ENCODE peak calls at places on chromosome 6, in five cellular contexts. One of them, this sample, is unnamed.

GRCh38 chr6:38997128-38997761 is 51.3 kb upstream of the GLP1R start:
- DNase-seq in right lobe of liver: no peak
- DNase-seq in SW480: peak
- DNase-seq in Calu3: peak
- DNase-seq in fibroblast of pulmonary artery: peak
- DNase-seq in this sample: peak

GRCh38 chr6:37237789-37238188 is 19.8 kb upstream of the TBC1D22B start:
- DNase-seq in right lobe of liver: no peak
- DNase-seq in Calu3: no peak
- DNase-seq in fibroblast of pulmonary artery: no peak
- DNase-seq in SW480: no peak
- DNase-seq in this sample: no peak

GRCh38 chr6:16553531-16553930 is 207.7 kb downstream of the ATXN1 start:
- DNase-seq in right lobe of liver: no peak
- DNase-seq in Calu3: no peak
- DNase-seq in fibroblast of pulmonary artery: no peak
- DNase-seq in SW480: no peak
- DNase-seq in this sample: no peak

GRCh38 chr6:3297909-3298308 is 39.2 kb downstream of the PSMG4 start:
- DNase-seq in fibroblast of pulmonary artery: no peak
- DNase-seq in Calu3: no peak
- DNase-seq in SW480: no peak
- DNase-seq in right lobe of liver: no peak
- DNase-seq in this sample: no peak

GRCh38 chr6:38179300-38179699 is 359.8 kb downstream of the ZFAND3 start:
- DNase-seq in fibroblast of pulmonary artery: no peak
- DNase-seq in Calu3: no peak
- DNase-seq in right lobe of liver: no peak
- DNase-seq in SW480: no peak
- DNase-seq in this sample: no peak

GRCh38 chr6:148419430-148419829 is 76.8 kb downstream of the SASH1 start:
- DNase-seq in Calu3: no peak
- DNase-seq in right lobe of liver: no peak
- DNase-seq in SW480: no peak
- DNase-seq in fibroblast of pulmonary artery: no peak
- DNase-seq in this sample: no peak

GRCh38 chr6:41599015-41599835 is 39.0 kb upstream of the MDFI start:
- DNase-seq in Calu3: no peak
- DNase-seq in SW480: no peak
- DNase-seq in right lobe of liver: peak
- DNase-seq in fibroblast of pulmonary artery: no peak
- DNase-seq in this sample: no peak

GRCh38 chr6:47674673-47675072 is 23.7 kb upstream of the ADGRF4 start:
- DNase-seq in Calu3: no peak
- DNase-seq in fibroblast of pulmonary artery: no peak
- DNase-seq in right lobe of liver: no peak
- DNase-seq in SW480: no peak
- DNase-seq in this sample: no peak

GRCh38 chr6:13485923-13486557 is 1.4 kb downstream of the GFOD1 start:
- DNase-seq in right lobe of liver: peak
- DNase-seq in SW480: peak
- DNase-seq in fibroblast of pulmonary artery: peak
- DNase-seq in Calu3: peak
- DNase-seq in this sample: peak

GRCh38 chr6:30411515-30412207 is 66.7 kb downstream of the RPP21 start:
- DNase-seq in right lobe of liver: peak
- DNase-seq in fibroblast of pulmonary artery: peak
- DNase-seq in SW480: peak
- DNase-seq in Calu3: peak
- DNase-seq in this sample: peak

GRCh38 chr6:40440083-40440482 is 147.1 kb downstream of the LRFN2 start:
- DNase-seq in fibroblast of pulmonary artery: no peak
- DNase-seq in right lobe of liver: no peak
- DNase-seq in Calu3: no peak
- DNase-seq in SW480: no peak
- DNase-seq in this sample: no peak

GRCh38 chr6:147577466-147577865 is 69.0 kb downstream of the SAMD5 start:
- DNase-seq in right lobe of liver: no peak
- DNase-seq in fibroblast of pulmonary artery: no peak
- DNase-seq in SW480: no peak
- DNase-seq in Calu3: no peak
- DNase-seq in this sample: no peak

GRCh38 chr6:34391711-34392496 is 565 bp downstream of the NUDT3 start:
- DNase-seq in SW480: peak
- DNase-seq in fibroblast of pulmonary artery: peak
- DNase-seq in Calu3: peak
- DNase-seq in right lobe of liver: peak
- DNase-seq in this sample: peak

GRCh38 chr6:54695815-54696214 is 150.8 kb upstream of the FAM83B start:
- DNase-seq in Calu3: no peak
- DNase-seq in right lobe of liver: no peak
- DNase-seq in fibroblast of pulmonary artery: no peak
- DNase-seq in SW480: no peak
- DNase-seq in this sample: no peak

GRCh38 chr6:130560231-130560630 is 194.4 kb downstream of the TMEM200A start:
- DNase-seq in Calu3: no peak
- DNase-seq in SW480: no peak
- DNase-seq in fibroblast of pulmonary artery: no peak
- DNase-seq in right lobe of liver: no peak
- DNase-seq in this sample: peak

GRCh38 chr6:24517659-24518538 is 23.1 kb downstream of the ALDH5A1 start:
- DNase-seq in Calu3: no peak
- DNase-seq in SW480: no peak
- DNase-seq in fibroblast of pulmonary artery: no peak
- DNase-seq in right lobe of liver: no peak
- DNase-seq in this sample: no peak

GRCh38 chr6:22877946-22878705 is 308.8 kb downstream of the HDGFL1 start:
- DNase-seq in fibroblast of pulmonary artery: peak
- DNase-seq in SW480: peak
- DNase-seq in Calu3: no peak
- DNase-seq in right lobe of liver: no peak
- DNase-seq in this sample: peak

GRCh38 chr6:8215631-8216030 is 113.3 kb upstream of the EEF1E1 start:
- DNase-seq in Calu3: no peak
- DNase-seq in right lobe of liver: no peak
- DNase-seq in fibroblast of pulmonary artery: peak
- DNase-seq in SW480: no peak
- DNase-seq in this sample: peak

GRCh38 chr6:133202610-133203343 is 38.4 kb upstream of the EYA4 start:
- DNase-seq in SW480: no peak
- DNase-seq in Calu3: no peak
- DNase-seq in right lobe of liver: no peak
- DNase-seq in fibroblast of pulmonary artery: peak
- DNase-seq in this sample: no peak

GRCh38 chr6:165662041-165662491 is 975 bp downstream of the PDE10A start:
- DNase-seq in right lobe of liver: no peak
- DNase-seq in SW480: no peak
- DNase-seq in Calu3: peak
- DNase-seq in fibroblast of pulmonary artery: peak
- DNase-seq in this sample: peak

GRCh38 chr6:136031982-136032381 is 180.5 kb downstream of the PDE7B start:
- DNase-seq in SW480: no peak
- DNase-seq in Calu3: peak
- DNase-seq in fibroblast of pulmonary artery: peak
- DNase-seq in right lobe of liver: no peak
- DNase-seq in this sample: peak

This sample was measured in iris pigment epithelial cell.